ENCODE peak calls at places on chromosomes 4 and X, in four cellular contexts. V, Z, X and B are unnamed samples. For H3K4me1, the result is how much of the 10 kb centered on the place peaks cover.

GRCh38 chr4:88744609-88745008 is 47.0 kb upstream of the NAP1L5 start:
- DNase-seq in V (no peak), Z (no peak), X (no peak), B (no peak)

GRCh38 chrX:10603612-10604011 is 16.8 kb downstream of the MID1 start:
- DNase-seq in V (no peak), Z (no peak), X (no peak), B (no peak)

GRCh38 chr4:183288955-183289354 is 31.1 kb downstream of the CLDN22 start:
- DNase-seq in V (no peak), Z (no peak), X (no peak), B (no peak)

GRCh38 chrX:132092439-132093065 is 35.3 kb downstream of the FRMD7 start:
- DNase-seq in V (no peak), Z (no peak), X (peak), B (no peak)

GRCh38 chr4:7004331-7004730 is 38.8 kb upstream of the TADA2B start:
- DNase-seq in V (no peak), Z (no peak), X (no peak), B (no peak)

GRCh38 chrX:115560978-115561604 is at the start of gene PLS3:
- DNase-seq in V (peak), Z (peak), X (peak), B (no peak)

GRCh38 chr4:25890653-25891485 is 23.2 kb upstream of the SMIM20 start:
- DNase-seq in V (no peak), Z (no peak), X (no peak), B (no peak)

GRCh38 chr4:184854673-184855072 is 28.9 kb upstream of the ACSL1 start:
- DNase-seq in V (no peak), Z (no peak), X (peak), B (no peak)

GRCh38 chr4:211033-211511 is 86.8 kb downstream of the ZNF718 start:
- DNase-seq in V (no peak), Z (no peak), X (no peak), B (no peak)

GRCh38 chr4:15202481-15202880 is 200.2 kb downstream of the CPEB2 start:
- DNase-seq in V (no peak), Z (no peak), X (no peak), B (no peak)

GRCh38 chr4:153643406-153644016 is 40.6 kb upstream of the TLR2 start:
- DNase-seq in V (no peak), Z (no peak), X (no peak), B (no peak)

GRCh38 chr4:174156239-174156826 is 127.1 kb downstream of the FBXO8 start:
- DNase-seq in V (no peak), Z (no peak), X (no peak), B (no peak)

GRCh38 chrX:41084044-41084359 is 1.2 kb upstream of the USP9X start:
- DNase-seq in V (no peak), Z (no peak), X (no peak), B (no peak)

GRCh38 chrX:41085883-41086626 is 810 bp downstream of the USP9X start:
- DNase-seq in V (peak), Z (peak), X (peak), B (no peak)

GRCh38 chrX:41086627-41086932 is 1.3 kb downstream of the USP9X start:
- DNase-seq in V (no peak), Z (no peak), X (no peak), B (no peak)

GRCh38 chrX:41084360-41085104 is 713 bp upstream of the USP9X start:
- DNase-seq in V (peak), Z (peak), X (peak), B (peak)

GRCh38 chrX:41085105-41085882 is at the start of gene USP9X:
- DNase-seq in V (peak), Z (peak), X (peak), B (peak)
- TF ChIP-seq POLR2A in V (peak), Z (peak), X (peak), B (peak)

GRCh38 chr4:101818362-101818761 is 27.8 kb downstream of the BANK1 start:
- DNase-seq in V (no peak), Z (no peak), X (no peak), B (no peak)

DNA sequence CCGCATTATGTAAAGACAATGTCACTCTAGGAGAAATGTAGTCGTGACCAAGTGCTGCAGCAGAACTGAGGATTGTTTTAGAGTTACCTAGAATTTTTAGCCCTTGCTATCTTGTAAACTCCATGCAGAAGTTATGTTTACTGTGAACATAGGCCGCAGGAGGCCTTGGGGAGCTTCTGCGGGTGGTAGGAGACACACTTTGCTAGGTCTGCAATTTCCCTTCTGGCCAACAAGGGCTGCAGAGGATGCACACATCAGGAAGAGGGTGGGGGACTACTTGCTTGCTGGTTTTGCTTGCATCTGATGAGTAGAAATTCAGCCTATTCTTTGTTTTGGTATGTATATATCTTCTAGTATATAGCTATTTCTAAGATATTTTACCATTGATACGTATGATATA is 23.1 kb downstream of the BANK1 start:
- DNase-seq in V (no peak), Z (no peak), X (no peak), B (no peak)
- H3K4me1 ChIP-seq in V (under half), Z (under half), X (under half), B (under half)

DNA sequence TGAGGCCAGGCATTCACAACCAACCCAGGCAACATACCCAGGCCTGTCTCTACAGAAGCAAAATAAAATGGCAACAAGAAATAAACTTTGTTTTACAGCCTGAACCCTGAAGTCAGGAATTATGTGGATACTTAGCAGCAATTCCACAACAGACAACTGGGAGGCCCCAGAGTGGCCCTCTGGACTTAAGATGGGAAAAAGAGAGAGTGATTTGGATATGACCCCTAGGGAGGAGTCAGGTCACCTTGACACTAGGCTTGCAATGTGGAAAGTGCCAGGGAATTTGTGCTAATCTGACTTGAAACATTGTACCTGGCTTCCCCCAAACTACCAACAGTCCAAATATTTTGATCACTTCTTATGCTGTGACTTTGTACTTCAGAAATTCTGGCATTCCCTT is 193.1 kb downstream of the PARM1 start:
- DNase-seq in V (no peak), Z (no peak), X (no peak), B (no peak)
- TF ChIP-seq POLR2A in V (no peak), Z (no peak), X (no peak), B (no peak)

DNA sequence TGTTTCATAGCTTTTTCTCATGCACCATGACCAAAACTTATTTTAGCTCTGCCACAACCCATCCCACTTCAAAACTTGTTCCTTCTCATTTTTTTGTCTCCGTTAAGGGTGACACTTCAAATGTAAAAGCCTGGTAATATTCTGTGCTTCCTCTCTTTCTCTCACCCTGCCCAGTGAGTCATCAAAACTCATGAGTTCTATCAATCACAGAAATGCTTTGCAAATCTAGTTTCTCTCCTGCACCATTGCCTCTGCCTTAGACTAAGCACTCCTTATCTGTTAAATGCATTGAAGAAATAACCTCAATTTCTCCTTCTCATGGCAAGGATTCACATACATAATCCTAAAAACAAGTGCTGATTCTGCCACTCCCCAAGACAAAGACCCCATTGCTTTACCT is 71.4 kb upstream of the IQCM start:
- DNase-seq in V (no peak), Z (no peak), X (no peak), B (no peak)
- H3K4me1 ChIP-seq in V (under half), Z (under half), X (under half), B (under half)

GRCh38 chrX:72554448-72555140 is 18.0 kb downstream of the HDAC8 start:
- DNase-seq in V (no peak), Z (no peak), X (no peak), B (no peak)
- TF ChIP-seq POLR2A in V (no peak), Z (no peak), X (no peak), B (no peak)

DNA sequence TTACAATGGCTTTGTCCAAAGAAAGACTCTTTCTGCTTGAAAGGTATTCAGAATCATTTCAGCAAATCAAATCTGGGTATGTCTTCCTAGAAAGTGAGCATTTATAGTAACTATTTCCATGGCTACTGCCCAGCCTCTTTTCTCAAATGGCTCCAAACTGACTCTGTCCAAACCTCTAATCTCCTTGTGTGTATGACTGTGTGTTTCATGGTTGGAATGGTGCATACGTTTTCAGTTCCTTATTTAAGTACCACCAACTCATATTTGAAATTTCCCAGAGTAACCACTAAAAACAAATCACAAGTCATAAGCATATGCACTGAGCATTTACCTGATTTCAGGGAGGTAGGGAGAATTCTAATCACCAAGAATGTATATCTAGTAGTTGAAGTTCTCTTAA is 106.0 kb downstream of the TMEM144 start:
- DNase-seq in V (no peak), Z (no peak), X (no peak), B (no peak)
- H3K4me1 ChIP-seq in V (under half), Z (under half), X (under half), B (under half)

DNA sequence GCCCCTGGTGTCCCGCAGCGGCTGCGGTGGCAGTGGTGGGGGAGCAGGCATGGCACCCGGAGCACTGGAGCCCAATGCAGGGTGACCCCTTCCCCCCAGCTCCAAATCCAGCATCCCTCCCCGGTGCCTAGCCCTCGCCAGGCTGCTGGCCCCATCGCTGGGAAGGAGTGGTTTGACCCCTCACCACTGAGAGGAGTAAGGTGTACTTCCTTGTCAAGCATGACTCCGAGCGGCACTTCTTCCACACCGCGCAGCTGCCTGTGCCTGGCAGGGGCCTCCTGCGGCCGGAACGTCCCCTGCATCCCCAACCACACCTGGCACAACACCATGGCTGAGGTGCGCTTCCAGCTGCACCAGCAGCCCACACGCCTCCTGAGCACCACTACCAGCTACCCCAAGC is 27.0 kb downstream of the LRPAP1 start:
- DNase-seq in V (no peak), Z (no peak), X (no peak), B (no peak)
- TF ChIP-seq POLR2A in V (no peak), Z (no peak), X (no peak), B (no peak)

DNA sequence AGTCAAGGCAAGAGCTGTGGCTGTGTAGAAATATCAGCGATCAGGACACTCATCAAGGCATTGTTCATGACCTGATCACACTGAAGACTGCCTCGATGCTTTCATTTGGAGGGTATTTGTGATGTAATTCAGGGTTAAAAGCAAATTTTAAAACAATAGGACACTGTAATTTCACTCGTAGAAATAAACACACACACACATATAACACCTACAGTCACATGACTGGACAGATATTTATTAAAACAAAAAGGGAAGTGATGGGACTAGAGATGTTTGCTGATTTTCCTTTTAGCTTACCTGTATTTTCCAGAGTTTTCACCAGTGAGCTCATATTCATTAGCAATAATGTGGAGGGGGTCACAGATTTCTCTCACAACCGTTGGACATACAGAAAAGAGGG is 51.1 kb upstream of the KDR start:
- DNase-seq in V (no peak), Z (no peak), X (no peak), B (no peak)
- H3K4me1 ChIP-seq in V (under half), Z (under half), X (under half), B (under half)

DNA sequence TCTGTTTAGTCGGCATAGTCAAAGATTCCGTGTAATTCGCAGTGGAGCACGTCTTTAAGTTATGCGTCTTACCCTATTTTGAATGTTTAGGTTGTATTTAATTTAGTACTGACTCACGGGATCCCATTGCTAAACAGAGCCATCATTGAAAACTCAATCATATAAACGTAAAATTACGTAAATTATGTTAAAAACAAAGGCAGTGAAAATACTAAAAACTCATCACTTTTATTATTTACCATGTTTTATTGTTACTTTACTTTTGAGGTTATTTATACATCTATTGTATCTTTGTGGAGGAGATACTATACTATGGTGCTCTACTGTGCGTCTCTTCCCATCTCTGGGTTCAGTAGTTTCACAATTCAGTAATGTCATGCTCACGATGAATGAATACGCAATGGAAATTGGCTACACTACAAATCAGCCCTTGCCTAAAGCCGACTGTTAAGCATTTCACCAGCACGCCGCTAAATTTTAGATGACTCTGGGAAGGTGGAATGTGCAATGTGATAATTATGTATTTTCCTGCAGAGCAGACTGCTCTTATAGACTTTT is 944 bp downstream of the FUNDC2 start:
- DNase-seq in V (no peak), Z (no peak), X (peak), B (no peak)
- TF ChIP-seq POLR2A in V (peak), Z (peak), X (peak), B (no peak)

GRCh38 chrX:48936429-48937064 is 17.7 kb upstream of the PIM2 start:
- DNase-seq in V (no peak), Z (no peak), X (no peak), B (no peak)

GRCh38 chrX:48940404-48940955 is 16.9 kb downstream of the OTUD5 start:
- DNase-seq in V (no peak), Z (no peak), X (no peak), B (no peak)

GRCh38 chrX:48937065-48937907 is 18.5 kb upstream of the PIM2 start:
- DNase-seq in V (peak), Z (no peak), X (peak), B (no peak)

GRCh38 chrX:48939417-48940228 is 17.8 kb downstream of the OTUD5 start:
- DNase-seq in V (no peak), Z (no peak), X (no peak), B (no peak)

GRCh38 chrX:48938721-48939416 is 18.5 kb downstream of the OTUD5 start:
- DNase-seq in V (no peak), Z (no peak), X (no peak), B (no peak)
- H3K4me1 ChIP-seq in V (under half), Z (under half), X (under half), B (under half)